ENCODE peak calls at places on chromosomes 3 and 15, in four cellular contexts. P, K, O and A are unnamed samples.

GRCh38 chr15:59691194-59691805 is 2.2 kb upstream of the BNIP2 start:
- DNase-seq in O (no peak), P (no peak), K (no peak), A (no peak)

GRCh38 chr15:76678766-76679165 is 226.4 kb downstream of the SCAPER start:
- DNase-seq in P (no peak), O (no peak), K (no peak), A (no peak)

GRCh38 chr3:142890592-142890991 is 1.7 kb upstream of the PCOLCE2 start:
- DNase-seq in P (no peak), O (no peak), K (no peak), A (peak; percentile 32)

GRCh38 chr3:4063916-4064592 is 239.1 kb upstream of the SETMAR start:
- DNase-seq in O (no peak), P (no peak), K (no peak), A (no peak)

GRCh38 chr15:67927501-67928156 is 87.8 kb upstream of the RNU6-1 start:
- DNase-seq in O (no peak), P (peak; percentile 52), K (peak; percentile 86), A (peak; percentile 76)

GRCh38 chr3:151794080-151794479 is 19.8 kb upstream of the AADAC start:
- DNase-seq in K (no peak), P (no peak), O (no peak), A (no peak)

GRCh38 chr3:29937185-29937584 is 656.3 kb downstream of the RBMS3 start:
- DNase-seq in P (no peak), O (no peak), K (no peak), A (no peak)

GRCh38 chr3:52520716-52521487 is 12.8 kb downstream of the NT5DC2 start:
- DNase-seq in P (no peak), K (no peak), O (no peak), A (no peak)

GRCh38 chr15:31338879-31339557 is 12.4 kb downstream of the KLF13 start:
- DNase-seq in O (peak; percentile 83), P (peak; percentile 53), K (peak; percentile 85), A (no peak)

GRCh38 chr3:86948840-86949239 is 42.1 kb downstream of the VGLL3 start:
- DNase-seq in K (no peak), O (no peak), P (no peak), A (no peak)

GRCh38 chr15:75361989-75362641 is 6.3 kb downstream of the MAN2C1 start:
- DNase-seq in P (no peak), K (no peak), O (no peak), A (no peak)

GRCh38 chr15:68312701-68313204 is 35.2 kb downstream of the FEM1B start:
- DNase-seq in P (peak; percentile 46), K (peak; percentile 63), O (peak; percentile 65), A (no peak)

GRCh38 chr3:50265988-50266387 is 3.0 kb upstream of the SEMA3B start:
- DNase-seq in O (no peak), P (no peak), K (no peak), A (no peak)

GRCh38 chr15:78182336-78182700 is 33.2 kb downstream of the IDH3A start:
- DNase-seq in K (no peak), O (no peak), P (no peak), A (no peak)

GRCh38 chr3:143955113-143955512 is 16.5 kb upstream of the DIPK2A start:
- DNase-seq in P (no peak), O (no peak), K (no peak), A (no peak)

DNA sequence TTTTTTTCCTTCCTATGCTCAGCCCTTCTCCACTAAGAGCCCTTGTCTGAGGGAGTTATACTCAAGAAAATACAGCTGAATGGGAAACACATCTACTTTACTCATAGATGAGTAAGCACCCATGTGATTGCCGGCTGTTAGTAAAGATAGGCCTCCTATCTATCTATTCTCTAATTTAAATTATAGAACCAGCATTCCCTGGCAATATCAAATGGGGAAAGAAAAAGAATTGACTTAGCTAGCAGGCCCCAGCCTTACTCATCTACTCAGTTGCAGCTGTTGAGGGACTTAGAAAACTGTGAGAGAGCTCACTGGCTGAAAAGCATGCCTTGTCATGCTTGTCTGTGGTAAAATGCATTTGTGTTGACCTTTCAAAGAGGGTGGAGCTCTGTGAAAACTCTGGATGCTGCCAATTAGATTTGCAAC is 116.9 kb upstream of the LRRFIP2 start:
- DNase-seq in O (no peak), P (no peak), K (no peak), A (no peak)
- H3K4me3 ChIP-seq in O (no peak overlapping the region), P (no peak overlapping the region), K (no peak overlapping the region), A (no peak overlapping the region)

DNA sequence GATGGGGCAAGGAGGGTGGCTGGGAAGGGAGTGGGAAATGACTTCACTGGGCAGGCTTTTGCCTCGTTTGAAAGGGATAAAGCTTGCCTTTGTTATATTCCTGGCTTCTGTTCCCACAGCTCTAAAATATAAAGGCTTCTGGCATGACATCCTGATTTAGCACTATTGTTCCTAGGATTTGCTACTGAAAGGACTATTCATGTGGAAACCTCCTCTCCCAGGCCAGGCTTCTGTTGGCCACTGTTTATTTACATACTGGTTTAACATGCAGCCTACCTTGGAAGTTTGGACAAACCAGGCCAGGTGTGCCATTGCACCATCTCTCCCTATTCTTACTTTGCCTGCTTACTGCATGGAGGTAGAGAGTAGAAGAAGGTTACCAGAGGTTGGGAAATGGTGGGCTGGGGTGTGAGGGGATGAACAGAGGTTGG is 2.4 kb upstream of the LMCD1 start:
- DNase-seq in P (no peak), K (no peak), O (no peak), A (no peak)
- H3K4me3 ChIP-seq in P (no peak overlapping the region), K (no peak overlapping the region), O (no peak overlapping the region), A (no peak overlapping the region)

DNA sequence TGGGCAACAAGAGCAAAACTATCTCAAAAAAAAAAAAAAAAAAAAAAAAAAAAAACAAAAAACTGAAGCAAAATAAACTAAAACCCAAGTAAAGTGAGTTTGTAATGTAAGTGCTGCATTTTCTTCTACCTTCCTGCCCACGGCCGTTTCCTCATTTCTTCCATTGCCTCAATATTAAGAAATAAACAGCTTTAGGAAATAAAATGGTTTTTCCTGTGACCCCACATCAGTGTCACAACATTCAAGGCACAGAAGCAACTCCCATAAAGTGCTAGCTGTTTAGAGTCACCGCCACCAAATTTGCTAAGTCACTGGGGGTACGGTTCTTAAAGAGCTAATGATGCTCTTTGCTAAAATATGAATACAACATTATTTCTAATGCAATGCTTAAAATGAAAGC is 3.3 kb downstream of the PKM start:
- DNase-seq in P (no peak), K (no peak), O (no peak), A (no peak)
- H3K4me3 ChIP-seq in P (no peak overlapping the region), K (peak overlapping the region; percentile 100), O (peak overlapping the region; percentile 97), A (peak overlapping the region; percentile 96)

GRCh38 chr15:84818221-84819131 is 1.3 kb downstream of the ALPK3 start:
- DNase-seq in O (peak; percentile 36), P (no peak), K (peak; percentile 56), A (no peak)

GRCh38 chr15:84819291-84819768 is 2.2 kb downstream of the ALPK3 start:
- DNase-seq in P (no peak), K (peak; percentile 55), O (peak; percentile 61), A (no peak)

GRCh38 chr15:84816694-84817460 is at the start of gene ALPK3:
- DNase-seq in O (no peak), K (peak; percentile 81), P (peak; percentile 26), A (no peak)

GRCh38 chr15:84819791-84820190 is 2.6 kb downstream of the ALPK3 start:
- DNase-seq in P (no peak), O (no peak), K (no peak), A (no peak)

GRCh38 chr15:84817461-84818081 is 415 bp downstream of the ALPK3 start:
- DNase-seq in P (no peak), O (peak; percentile 73), K (peak; percentile 74), A (no peak)
- H3K4me3 ChIP-seq in P (no peak overlapping the region), O (no peak overlapping the region), K (peak overlapping the region; percentile 32), A (no peak overlapping the region)

DNA sequence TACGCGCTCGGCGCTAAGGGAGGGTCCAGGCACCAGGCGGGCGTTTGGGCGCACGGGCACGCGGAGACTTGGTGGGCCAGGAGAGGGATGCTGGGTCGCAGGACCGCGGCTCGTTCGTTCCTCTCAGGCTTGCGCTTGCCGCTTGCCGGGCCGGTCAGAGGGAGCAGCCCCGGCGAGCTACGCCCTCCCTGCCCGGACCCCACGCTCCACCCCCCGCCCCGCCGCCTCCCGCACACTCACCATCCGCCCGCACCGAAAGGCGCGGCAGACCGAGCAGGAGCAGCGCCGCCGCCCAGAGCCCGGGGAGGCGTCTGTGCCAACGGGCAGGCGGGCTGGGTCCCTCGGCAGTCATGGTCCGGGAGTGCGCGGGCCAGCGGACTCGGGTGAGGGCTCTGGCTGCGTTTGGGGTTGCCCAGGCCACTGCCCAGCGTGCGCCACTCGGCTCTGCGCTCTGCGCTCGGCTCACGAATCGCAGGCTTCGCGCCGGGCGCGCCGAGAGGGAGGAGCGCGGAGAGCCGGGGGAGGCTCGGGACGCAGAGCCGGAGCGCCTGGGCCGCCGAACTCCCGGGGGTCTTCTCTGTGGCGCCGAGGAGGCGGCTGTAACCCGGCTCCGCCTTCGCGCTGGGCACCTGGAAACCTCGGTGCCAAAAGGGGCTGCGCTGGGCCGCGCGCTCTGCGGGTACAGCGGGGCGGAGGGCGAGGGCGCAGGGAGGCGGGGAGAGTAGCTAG is at the start of gene SUSD5:
- DNase-seq in P (no peak), K (peak; percentile 72), O (no peak), A (no peak)
- H3K4me3 ChIP-seq in P (peak within 1 kb of the TSS; percentile 19), K (peak within 1 kb of the TSS; percentile 43), O (peak within 1 kb of the TSS; percentile 46), A (peak within 1 kb of the TSS; percentile 65)

DNA sequence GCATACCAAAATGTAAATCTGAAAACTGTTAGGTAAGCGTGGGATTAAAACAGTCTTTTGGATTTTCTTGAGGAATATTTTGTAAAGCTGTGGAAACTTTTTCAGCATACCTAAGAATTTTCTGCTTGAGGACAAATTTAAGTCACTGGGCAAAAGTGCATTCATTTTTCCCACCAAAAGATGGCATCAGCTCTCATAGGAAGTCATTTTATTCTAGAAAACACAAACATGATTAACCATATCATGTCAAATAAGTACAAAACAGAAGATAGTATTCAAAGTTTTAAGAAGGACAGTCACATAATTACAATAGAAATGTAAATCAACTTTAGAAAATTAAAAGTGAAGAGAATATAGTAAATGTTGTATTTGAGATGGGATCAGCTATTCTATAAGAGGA is 63.5 kb downstream of the SLC49A4 start:
- DNase-seq in K (no peak), O (no peak), P (no peak), A (peak; percentile 63)
- H3K4me3 ChIP-seq in K (no peak overlapping the region), O (no peak overlapping the region), P (no peak overlapping the region), A (no peak overlapping the region)

GRCh38 chr3:124885466-124886167 is 1.5 kb downstream of the ITGB5 start:
- DNase-seq in K (no peak), P (no peak), O (no peak), A (peak; percentile 44)
- H3K4me3 ChIP-seq in K (peak overlapping the region; percentile 81), P (peak overlapping the region; percentile 90), O (peak overlapping the region; percentile 72), A (peak overlapping the region; percentile 93)